ENCODE peak calls at places on chromosomes 5 and 9, in four cellular contexts. S is SK-N-SH, F is K562, R is HepG2. X is an unnamed sample.

GRCh38 chr9:38026021-38026809 is 42.8 kb downstream of the SHB start:
- DNase-seq in F (peak), S (peak), R (peak), X (no peak)

GRCh38 chr9:36572515-36573418 is at the start of gene MELK:
- DNase-seq in R (peak), S (peak), F (peak), X (no peak)

GRCh38 chr5:112083623-112084022 is 326.6 kb upstream of the NREP start:
- DNase-seq in S (no peak), F (no peak), R (no peak), X (no peak)

GRCh38 chr5:98773464-98774191 is at the start of gene RGMB:
- DNase-seq in S (peak), R (peak), F (peak), X (peak)

GRCh38 chr9:137426018-137426681 is 3.0 kb downstream of the NOXA1 start:
- DNase-seq in S (no peak), F (no peak), R (no peak), X (no peak)

GRCh38 chr5:127705120-127705892 is 2.1 kb downstream of the CCDC192 start:
- DNase-seq in S (no peak), R (no peak), F (peak), X (no peak)

GRCh38 chr9:130443840-130444492 is 795 bp upstream of the ASS1 start:
- DNase-seq in F (no peak), R (no peak), S (no peak), X (no peak)

GRCh38 chr5:6812800-6813731 is 99.8 kb downstream of the TENT4A start:
- DNase-seq in S (no peak), F (no peak), R (no peak), X (no peak)

GRCh38 chr5:135055385-135055784 is 21.4 kb upstream of the PITX1 start:
- DNase-seq in F (no peak), S (no peak), R (no peak), X (no peak)

GRCh38 chr9:121308765-121309164 is 40.8 kb downstream of the GSN start:
- DNase-seq in R (no peak), F (no peak), S (no peak), X (no peak)

GRCh38 chr5:92838253-92838652 is 742.8 kb downstream of the NR2F1-AS1 start:
- DNase-seq in F (no peak), S (no peak), R (peak), X (no peak)

GRCh38 chr5:35478856-35479682 is 138.6 kb upstream of the SPEF2 start:
- DNase-seq in R (peak), S (no peak), F (no peak), X (no peak)

DNA sequence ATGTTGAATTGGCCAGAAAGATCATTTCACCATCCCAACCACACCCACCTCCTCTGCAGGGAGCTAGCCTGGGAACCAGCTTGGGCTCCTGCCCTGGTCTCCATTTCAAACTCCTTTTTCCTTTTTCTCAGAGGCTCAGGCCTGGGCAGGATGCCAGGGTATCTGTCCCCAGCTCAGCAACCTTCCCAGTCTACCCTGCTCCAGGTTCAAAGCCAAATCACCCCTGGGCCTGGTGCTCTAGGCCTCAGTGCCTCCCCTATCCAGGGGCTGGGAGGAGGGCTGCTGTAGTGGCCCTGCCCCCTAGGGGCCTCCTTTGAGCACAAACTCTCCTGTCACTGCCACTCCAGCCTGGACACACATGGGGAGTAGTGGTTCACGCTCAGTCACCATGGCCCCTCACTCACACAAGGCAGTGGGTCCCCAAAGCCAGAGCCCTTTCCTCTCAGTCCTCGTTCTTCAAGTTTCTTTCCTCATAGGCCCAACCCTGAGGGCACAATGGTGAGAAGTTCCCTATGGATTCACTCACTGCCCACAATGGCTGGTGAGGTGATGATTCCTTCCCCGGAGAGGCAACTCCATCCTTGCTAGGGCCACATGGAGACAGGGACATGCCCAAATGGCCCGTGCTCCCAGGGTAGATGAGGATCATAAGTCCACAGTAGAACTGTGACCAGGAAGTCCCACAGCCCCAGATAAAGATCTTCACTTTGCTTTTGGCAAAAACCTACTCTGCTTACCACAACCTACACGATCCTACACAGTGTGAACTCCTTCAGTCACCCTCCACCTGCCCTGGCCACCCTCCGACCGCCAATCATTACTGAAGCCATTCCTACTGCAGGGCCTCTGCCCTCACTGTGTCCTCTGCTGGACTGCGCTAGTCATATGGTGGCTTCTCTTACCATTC is 1.6 kb upstream of the ST6GALNAC4 start:
- DNase-seq in S (peak), R (no peak), F (peak), X (no peak)
- TF ChIP-seq SMC3 in S (no peak), R (no peak), F (no peak), X (no peak)

GRCh38 chr9:686381-686813 is 155.1 kb upstream of the DMRT1 start:
- DNase-seq in R (no peak), F (no peak), S (no peak), X (no peak)

GRCh38 chr9:684950-685340 is 156.6 kb upstream of the DMRT1 start:
- DNase-seq in R (peak), S (no peak), F (no peak), X (no peak)

GRCh38 chr9:682633-683508 is 158.6 kb upstream of the DMRT1 start:
- DNase-seq in F (no peak), R (peak), S (no peak), X (no peak)

GRCh38 chr9:683509-684021 is 157.9 kb upstream of the DMRT1 start:
- DNase-seq in S (no peak), F (no peak), R (no peak), X (no peak)

GRCh38 chr9:684055-684949 is 157.2 kb upstream of the DMRT1 start:
- DNase-seq in F (no peak), S (no peak), R (no peak), X (no peak)
- TF ChIP-seq ZBTB33 in F (no peak), S (no peak), R (no peak), X (no peak)

GRCh38 chr9:2875218-2875977 is 31.5 kb upstream of the PUM3 start:
- DNase-seq in F (no peak), S (no peak), R (no peak), X (no peak)

GRCh38 chr9:2872941-2873323 is 29.0 kb upstream of the PUM3 start:
- DNase-seq in R (no peak), S (no peak), F (no peak), X (no peak)

GRCh38 chr9:2872307-2872940 is 28.5 kb upstream of the PUM3 start:
- DNase-seq in F (no peak), R (peak), S (peak), X (no peak)

GRCh38 chr9:2876320-2876719 is 32.4 kb upstream of the PUM3 start:
- DNase-seq in S (no peak), F (no peak), R (no peak), X (no peak)

DNA sequence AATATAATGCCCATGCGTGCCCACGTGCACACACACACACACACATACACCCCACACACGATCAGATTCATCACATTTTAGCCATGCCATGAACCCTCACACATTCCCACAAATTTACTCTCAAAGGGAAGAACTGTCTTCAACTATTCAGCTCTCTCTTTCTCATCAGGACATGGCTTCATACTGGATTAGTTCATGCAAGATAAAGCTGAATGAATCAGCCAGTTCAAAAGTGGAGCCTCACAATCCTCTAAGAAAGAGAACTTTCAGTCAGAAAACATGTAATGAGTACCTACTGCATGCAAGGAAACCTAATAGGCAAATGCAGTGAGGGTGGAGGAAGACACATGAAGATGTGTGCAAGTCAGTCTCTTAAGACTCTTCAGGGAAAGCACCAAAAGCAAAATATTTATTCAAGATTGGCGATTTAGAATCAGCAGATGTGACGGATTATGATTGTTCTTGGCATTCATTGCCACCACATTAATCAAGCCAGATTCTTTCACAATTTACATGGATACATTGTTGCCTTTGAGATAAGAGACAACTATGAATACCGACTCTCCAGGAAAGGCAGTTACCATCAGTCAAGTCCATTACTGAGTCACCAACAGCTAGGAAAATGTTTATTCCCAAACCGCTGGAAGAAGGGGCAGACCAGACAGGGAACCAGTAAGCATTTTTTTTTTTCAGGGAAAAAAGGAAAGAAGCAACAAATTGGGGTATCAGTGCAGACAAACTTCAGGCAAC is 30.3 kb upstream of the PUM3 start:
- DNase-seq in R (no peak), F (no peak), S (no peak), X (no peak)
- TF ChIP-seq SMC3 in R (no peak), F (no peak), S (no peak), X (no peak)

GRCh38 chr9:6414291-6414690 is 1.3 kb downstream of the UHRF2 start:
- DNase-seq in R (no peak), S (no peak), F (no peak), X (no peak)
- TF ChIP-seq ZBTB33 in R (no peak), S (no peak), F (no peak), X (no peak)

GRCh38 chr5:142491679-142492078 is 166.9 kb upstream of the SPRY4 start:
- DNase-seq in R (no peak), S (no peak), F (no peak), X (no peak)
- TF ChIP-seq SMC3 in R (no peak), S (no peak), F (no peak), X (no peak)